ENCODE peak calls at places on chromosomes 11 and 22, in nine cellular contexts. W is cardiac fibroblast, A is K562, M is RWPE1, H is GM23338, V is astrocyte of the spinal cord, O is brain microvascular endothelial cell, S is GM20000, N is adrenal gland. K is an unnamed sample.

GRCh38 chr22:47563406-47564157 is 801.1 kb downstream of the TBC1D22A start:
- DNase-seq in S (no peak), A (no peak), H (no peak), V (no peak), W (no peak), N (no peak), O (no peak), M (no peak), K (no peak)

GRCh38 chr11:61609970-61610347 is 29.1 kb upstream of the SYT7 start:
- DNase-seq in W (no peak), A (no peak), S (no peak), M (no peak), H (peak), V (no peak), N (no peak), O (no peak), K (no peak)

GRCh38 chr11:111982532-111983186 is 42.5 kb upstream of the DLAT start:
- DNase-seq in S (no peak), O (no peak), N (no peak), V (no peak), W (no peak), H (peak), A (no peak), M (no peak), K (no peak)

GRCh38 chr11:125168875-125169537 is 4.5 kb downstream of the PKNOX2 start:
- DNase-seq in H (no peak), V (peak), W (no peak), A (no peak), S (no peak), N (no peak), M (no peak), O (no peak), K (no peak)

GRCh38 chr11:6323291-6323905 is 3.1 kb upstream of the CAVIN3 start:
- DNase-seq in W (no peak), H (peak), S (no peak), O (no peak), A (no peak), N (no peak), M (no peak), V (no peak), K (no peak)

GRCh38 chr11:120517390-120518315 is 6.1 kb downstream of the GRIK4 start:
- DNase-seq in S (no peak), V (no peak), H (no peak), W (no peak), A (peak), M (no peak), O (peak), N (no peak), K (no peak)

GRCh38 chr11:10400856-10401255 is 54.2 kb upstream of the AMPD3 start:
- DNase-seq in V (peak), N (no peak), S (no peak), O (no peak), A (no peak), M (no peak), H (no peak), W (no peak), K (no peak)

GRCh38 chr22:26674211-26675190 is 17.1 kb downstream of the MIAT start:
- DNase-seq in W (no peak), A (peak), S (peak), N (no peak), O (no peak), H (no peak), M (no peak), V (no peak), K (peak)

GRCh38 chr11:94740083-94740974 is 27.8 kb upstream of the AMOTL1 start:
- DNase-seq in M (no peak), H (peak), A (no peak), W (peak), V (no peak), O (no peak), S (peak), N (peak), K (no peak)

GRCh38 chr22:37010976-37011375 is 8.3 kb downstream of the TST start:
- DNase-seq in M (no peak), O (no peak), H (no peak), V (no peak), A (no peak), S (no peak), W (no peak), N (no peak), K (no peak)

GRCh38 chr22:45007247-45007945 is 2.4 kb downstream of the PHF21B start:
- DNase-seq in O (peak), N (peak), M (no peak), A (peak), W (peak), H (peak), V (peak), S (peak), K (no peak)

GRCh38 chr11:67281552-67282150 is 7.5 kb upstream of the ANKRD13D start:
- DNase-seq in O (no peak), A (no peak), S (no peak), W (no peak), V (no peak), N (peak), M (no peak), H (no peak), K (no peak)

GRCh38 chr11:92667446-92668165 is 301.8 kb upstream of the MTNR1B start:
- DNase-seq in M (no peak), O (no peak), V (no peak), H (peak), N (no peak), W (no peak), A (no peak), S (no peak), K (no peak)

GRCh38 chr11:73388241-73389133 is 12.3 kb downstream of the RELT start:
- DNase-seq in V (no peak), N (no peak), O (no peak), H (peak), A (no peak), S (no peak), W (no peak), M (peak), K (no peak)

GRCh38 chr11:70675697-70676374 is 277.5 kb downstream of the CTTN start:
- DNase-seq in N (no peak), V (no peak), O (no peak), A (peak), M (no peak), W (no peak), S (no peak), H (no peak), K (no peak)

GRCh38 chr11:69587454-69588081 is 53.4 kb upstream of the CCND1 start:
- DNase-seq in M (peak), S (no peak), A (no peak), H (no peak), V (peak), O (peak), W (peak), N (no peak), K (no peak)

GRCh38 chr22:29308791-29309262 is 2.4 kb downstream of the GAS2L1 start:
- DNase-seq in A (no peak), N (peak), S (peak), W (peak), H (peak), V (peak), M (peak), O (peak), K (peak)

GRCh38 chr11:79253280-79253679 is 187.6 kb downstream of the TENM4 start:
- DNase-seq in V (no peak), H (no peak), O (no peak), A (no peak), W (no peak), M (no peak), S (no peak), N (no peak), K (no peak)

GRCh38 chr11:58688779-58689503 is 42.8 kb downstream of the GLYAT start:
- DNase-seq in V (no peak), M (peak), H (no peak), N (no peak), O (no peak), S (no peak), A (no peak), W (no peak), K (no peak)

GRCh38 chr22:38572065-38572464 is 2.1 kb upstream of the DMC1 start:
- DNase-seq in N (peak), W (peak), H (peak), O (peak), V (peak), A (peak), M (peak), S (peak), K (peak)

GRCh38 chr11:77547863-77548551 is 41.7 kb upstream of the AQP11 start:
- DNase-seq in W (peak), S (peak), N (peak), M (peak), H (peak), A (peak), O (peak), V (peak), K (peak)

GRCh38 chr11:66188580-66188979 is 79.9 kb upstream of the RAB1B start:
- DNase-seq in A (no peak), H (no peak), V (peak), M (peak), W (peak), N (no peak), S (no peak), O (peak), K (no peak)

GRCh38 chr11:21144556-21144955 is 475.2 kb downstream of the NELL1 start:
- DNase-seq in M (no peak), S (no peak), W (no peak), O (no peak), H (no peak), A (no peak), V (no peak), N (no peak), K (no peak)

GRCh38 chr11:44130751-44131150 is 35.3 kb downstream of the EXT2 start:
- DNase-seq in W (no peak), H (peak), M (no peak), S (no peak), V (no peak), O (peak), N (no peak), A (peak), K (no peak)

GRCh38 chr11:44136176-44136945 is 40.9 kb downstream of the EXT2 start:
- DNase-seq in M (no peak), H (no peak), O (no peak), W (no peak), N (no peak), S (no peak), V (no peak), A (no peak), K (no peak)

GRCh38 chr11:44128729-44129128 is 33.3 kb downstream of the EXT2 start:
- DNase-seq in V (no peak), M (no peak), N (no peak), O (no peak), A (no peak), H (no peak), S (no peak), W (no peak), K (no peak)

GRCh38 chr11:44134625-44135024 is 39.1 kb downstream of the EXT2 start:
- DNase-seq in S (no peak), O (no peak), V (no peak), H (no peak), W (no peak), N (no peak), M (no peak), A (no peak), K (no peak)

DNA sequence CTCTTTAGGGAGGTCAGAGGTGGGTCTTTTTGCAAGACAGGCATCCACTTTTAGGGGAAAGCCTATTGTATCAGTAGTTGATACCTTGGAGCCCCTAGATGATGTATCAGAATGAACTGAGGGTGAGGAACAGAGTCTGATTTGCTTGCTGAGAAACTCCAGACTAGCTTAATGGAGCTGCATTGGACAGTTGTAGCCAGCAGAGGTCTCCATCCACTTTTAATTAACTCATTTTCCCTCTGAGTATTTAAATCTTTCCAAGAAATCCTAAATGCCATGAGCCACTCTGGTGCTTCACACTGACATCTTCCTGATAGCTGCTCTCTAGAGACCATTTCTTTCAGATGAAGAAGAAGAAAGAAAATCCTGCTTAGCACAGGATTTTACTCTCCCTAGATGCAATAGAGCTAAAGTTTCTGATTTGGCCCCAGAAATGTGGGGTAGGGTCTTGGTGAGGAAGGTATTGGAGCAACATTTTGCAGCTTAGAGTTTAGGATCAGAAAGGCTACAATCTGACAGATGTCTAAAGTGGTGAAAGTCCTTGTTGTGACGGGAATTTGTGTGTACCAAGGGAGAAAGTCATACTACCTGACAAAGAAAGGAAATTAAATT is 38.0 kb downstream of the EXT2 start:
- DNase-seq in V (peak), N (no peak), O (peak), H (peak), S (no peak), A (peak), W (peak), M (peak), K (peak)
- TF ChIP-seq CTCF in V (peak), N (peak), O (peak), H (peak), S (peak), A (peak), W (peak), M (peak), K (peak)

GRCh38 chr11:102396708-102397563 is 49.9 kb downstream of the BIRC2 start:
- DNase-seq in A (no peak), O (no peak), M (no peak), W (peak), S (no peak), V (no peak), H (no peak), N (no peak), K (no peak)
- TF ChIP-seq CTCF in A (no peak), O (no peak), M (no peak), W (no peak), S (no peak), V (no peak), H (no peak), N (no peak), K (no peak)

GRCh38 chr11:130675917-130676316 is 227.5 kb downstream of the ADAMTS15 start:
- DNase-seq in N (no peak), A (no peak), V (no peak), S (no peak), W (peak), O (no peak), M (no peak), H (no peak), K (no peak)
- TF ChIP-seq CTCF in N (no peak), A (no peak), V (no peak), S (no peak), W (no peak), O (no peak), M (no peak), H (no peak), K (no peak)

GRCh38 chr11:107655607-107656006 is 56.2 kb downstream of the SLN start:
- DNase-seq in H (no peak), V (no peak), O (no peak), M (no peak), W (no peak), A (no peak), S (no peak), N (no peak), K (no peak)

GRCh38 chr11:107653077-107653476 is 58.8 kb downstream of the SLN start:
- DNase-seq in O (no peak), W (peak), V (no peak), N (no peak), M (no peak), S (no peak), A (no peak), H (no peak), K (no peak)

GRCh38 chr11:107646783-107647182 is 55.8 kb downstream of the ELMOD1 start:
- DNase-seq in N (no peak), O (no peak), S (no peak), M (no peak), A (no peak), W (no peak), H (no peak), V (no peak), K (no peak)

GRCh38 chr11:107648247-107648646 is 57.3 kb downstream of the ELMOD1 start:
- DNase-seq in A (no peak), M (no peak), N (no peak), V (no peak), S (no peak), O (no peak), W (no peak), H (peak), K (no peak)

GRCh38 chr11:107651672-107652071 is 60.2 kb downstream of the SLN start:
- DNase-seq in O (no peak), S (no peak), A (no peak), W (peak), V (no peak), M (peak), H (peak), N (no peak), K (no peak)
- TF ChIP-seq CTCF in O (peak), S (no peak), A (no peak), W (no peak), V (peak), M (no peak), H (no peak), N (no peak), K (no peak)

DNA sequence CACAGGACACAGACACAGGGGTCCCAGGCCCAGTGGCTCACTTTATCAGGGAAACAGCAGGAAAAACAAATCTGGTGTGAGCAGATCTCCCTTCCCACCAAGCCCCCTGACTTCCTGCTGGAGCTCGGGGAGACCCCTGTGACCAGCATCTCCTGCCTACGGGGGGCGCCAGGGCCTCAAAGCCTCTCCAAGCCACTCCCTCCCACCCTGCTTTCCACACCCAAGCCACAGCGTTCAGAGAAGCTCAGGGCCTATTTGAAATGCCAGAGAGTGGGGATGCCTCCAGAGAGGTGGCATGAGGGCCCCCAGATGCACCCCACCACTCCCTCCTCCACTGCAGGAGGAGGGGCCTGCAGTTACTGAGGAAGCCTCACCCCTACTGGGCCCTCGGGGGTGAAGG is 5.7 kb upstream of the CDKN1C start:
- DNase-seq in O (no peak), M (no peak), V (peak), W (no peak), S (no peak), N (no peak), H (peak), A (peak), K (no peak)
- TF ChIP-seq CTCF in O (no peak), M (no peak), V (peak), W (no peak), S (no peak), N (no peak), H (peak), A (peak), K (no peak)

GRCh38 chr22:49042066-49042465 is 785.6 kb downstream of the BRD1 start:
- DNase-seq in H (no peak), S (no peak), W (no peak), N (no peak), V (no peak), M (no peak), O (no peak), A (no peak), K (no peak)

GRCh38 chr22:49040754-49041467 is 786.8 kb downstream of the BRD1 start:
- DNase-seq in H (no peak), A (no peak), O (no peak), W (no peak), S (no peak), V (no peak), N (peak), M (no peak), K (no peak)

GRCh38 chr22:49039625-49040024 is 788.0 kb downstream of the BRD1 start:
- DNase-seq in W (no peak), V (no peak), S (no peak), O (no peak), A (no peak), M (no peak), H (no peak), N (peak), K (no peak)

GRCh38 chr22:49037701-49038245 is 789.9 kb downstream of the BRD1 start:
- DNase-seq in S (no peak), H (no peak), A (no peak), N (no peak), W (no peak), V (no peak), M (no peak), O (no peak), K (no peak)

GRCh38 chr22:49040111-49040510 is 787.6 kb downstream of the BRD1 start:
- DNase-seq in O (no peak), A (no peak), W (no peak), H (no peak), S (no peak), N (peak), M (no peak), V (no peak), K (no peak)
- TF ChIP-seq CTCF in O (no peak), A (no peak), W (no peak), H (no peak), S (no peak), N (no peak), M (no peak), V (no peak), K (no peak)